ENCODE peak calls at places on chromosomes 12 and 14, in four cellular contexts. X is IMR-90, M is GM12878, N is K562. B is an unnamed sample.

GRCh38 chr14:54625158-54625557 is 58.2 kb downstream of the SAMD4A start:
- DNase-seq in X (peak; percentile 92), M (no peak), N (no peak), B (no peak)

GRCh38 chr12:32566663-32567634 is 112.2 kb upstream of the DNM1L start:
- DNase-seq in X (peak; percentile 10), M (no peak), N (no peak), B (peak; percentile 55)

GRCh38 chr14:63891148-63891964 is 38.6 kb downstream of the SYNE2 start:
- DNase-seq in X (no peak), M (no peak), N (no peak), B (peak; percentile 73)

GRCh38 chr12:59603735-59604134 is 7.9 kb downstream of the SLC16A7 start:
- DNase-seq in X (no peak), M (no peak), N (no peak), B (no peak)

GRCh38 chr12:54136844-54137580 is 51.8 kb downstream of the SMUG1 start:
- DNase-seq in X (no peak), M (no peak), N (no peak), B (no peak)

GRCh38 chr14:64303471-64303917 is 9.3 kb upstream of the ESR2 start:
- DNase-seq in X (peak; percentile 68), M (peak; percentile 28), N (peak; percentile 41), B (peak; percentile 71)

GRCh38 chr12:103530352-103530751 is 34.6 kb upstream of the C12orf42 start:
- DNase-seq in X (no peak), M (no peak), N (no peak), B (no peak)

GRCh38 chr12:55717397-55718007 is 1.7 kb downstream of the BLOC1S1 start:
- DNase-seq in X (peak; percentile 86), M (no peak), N (peak; percentile 44), B (peak; percentile 19)

GRCh38 chr12:132218915-132219314 is 74.7 kb downstream of the NOC4L start:
- DNase-seq in X (no peak), M (no peak), N (peak; percentile 71), B (peak; percentile 19)

GRCh38 chr14:67763158-67763822 is 53.1 kb downstream of the ZFYVE26 start:
- DNase-seq in X (no peak), M (no peak), N (no peak), B (no peak)

GRCh38 chr12:103547929-103548328 is 39.1 kb upstream of the STAB2 start:
- DNase-seq in X (no peak), M (no peak), N (no peak), B (no peak)

GRCh38 chr12:14532152-14532551 is 35.5 kb downstream of the PLBD1 start:
- DNase-seq in X (no peak), M (no peak), N (no peak), B (no peak)

GRCh38 chr12:12236896-12237295 is 29.9 kb downstream of the LRP6 start:
- DNase-seq in X (no peak), M (no peak), N (no peak), B (no peak)

GRCh38 chr14:76666746-76667145 is 94.5 kb upstream of the VASH1 start:
- DNase-seq in X (no peak), M (no peak), N (no peak), B (no peak)

GRCh38 chr12:118377005-118377890 is 893 bp downstream of the SUDS3 start:
- DNase-seq in X (no peak), M (no peak), N (peak; percentile 18), B (peak; percentile 29)

GRCh38 chr12:94798107-94798506 is 147.8 kb upstream of the TMCC3 start:
- DNase-seq in X (no peak), M (no peak), N (no peak), B (no peak)

GRCh38 chr14:90658541-90658967 is 157.7 kb downstream of the TTC7B start:
- DNase-seq in X (peak; percentile 85), M (no peak), N (peak; percentile 52), B (no peak)

GRCh38 chr14:90986510-90986909 is 73.9 kb downstream of the RPS6KA5 start:
- DNase-seq in X (no peak), M (no peak), N (no peak), B (no peak)

GRCh38 chr14:99212199-99212598 is 59.8 kb downstream of the BCL11B start:
- DNase-seq in X (no peak), M (no peak), N (no peak), B (no peak)

GRCh38 chr12:117809509-117809908 is 159.3 kb downstream of the KSR2 start:
- DNase-seq in X (no peak), M (no peak), N (no peak), B (no peak)

GRCh38 chr12:22271036-22271435 is 63.5 kb downstream of the ST8SIA1 start:
- DNase-seq in X (peak; percentile 87), M (no peak), N (no peak), B (peak; percentile 77)

GRCh38 chr14:81625343-81625742 is 91.7 kb upstream of the SEL1L start:
- DNase-seq in X (no peak), M (no peak), N (no peak), B (no peak)

GRCh38 chr14:38721822-38722431 is 381.1 kb downstream of the SEC23A start:
- DNase-seq in X (peak; percentile 31), M (peak; percentile 4), N (peak; percentile 12), B (peak; percentile 89)

GRCh38 chr12:113955109-113955970 is 10.8 kb downstream of the RBM19 start:
- DNase-seq in X (peak; percentile 7), M (no peak), N (no peak), B (peak; percentile 20)

GRCh38 chr12:98465950-98466349 is 49.4 kb upstream of the TMPO start:
- DNase-seq in X (no peak), M (no peak), N (no peak), B (no peak)

GRCh38 chr12:82896979-82897378 is 210.3 kb downstream of the TMTC2 start:
- DNase-seq in X (peak; percentile 41), M (no peak), N (no peak), B (peak; percentile 8)

GRCh38 chr12:96155181-96155580 is 39.0 kb upstream of the ELK3 start:
- DNase-seq in X (no peak), M (no peak), N (no peak), B (no peak)

GRCh38 chr12:65125247-65125646 is 4.1 kb upstream of the WIF1 start:
- DNase-seq in X (no peak), M (no peak), N (no peak), B (no peak)

GRCh38 chr14:31229009-31229408 is 21.4 kb upstream of the HECTD1 start:
- DNase-seq in X (no peak), M (no peak), N (no peak), B (no peak)

GRCh38 chr12:95951515-95951914 is 8.4 kb downstream of the AMDHD1 start:
- DNase-seq in X (no peak), M (no peak), N (no peak), B (no peak)

GRCh38 chr12:54082402-54082892 is 28.8 kb downstream of the HOXC4 start:
- DNase-seq in X (no peak), M (no peak), N (peak; percentile 43), B (no peak)

GRCh38 chr12:54723653-54724256 is 75.6 kb upstream of the DCD start:
- DNase-seq in X (peak; percentile 11), M (no peak), N (peak; percentile 22), B (peak; percentile 24)

GRCh38 chr12:80677994-80678393 is 29.4 kb upstream of the MYF6 start:
- DNase-seq in X (no peak), M (no peak), N (no peak), B (no peak)

DNA sequence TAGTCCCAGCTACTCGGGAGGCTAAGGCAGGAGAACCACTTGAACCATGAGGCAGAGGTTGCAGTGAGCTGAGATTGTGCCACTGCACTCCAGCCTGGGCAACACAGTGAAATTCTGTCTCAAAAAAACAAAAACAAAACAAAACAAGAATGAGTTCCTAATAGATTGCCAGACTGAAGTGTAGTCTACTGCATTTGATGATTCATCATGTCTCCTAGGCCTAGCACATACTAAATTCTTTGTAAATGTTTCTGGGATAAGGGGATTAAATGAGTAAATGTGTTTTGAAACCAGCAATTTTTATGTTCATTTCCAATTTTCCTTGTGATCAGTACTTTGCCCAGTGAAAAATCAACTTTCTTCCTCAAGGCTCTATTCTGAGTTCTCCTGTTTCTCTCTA is 3.0 kb upstream of the DYRK2 start:
- DNase-seq in X (peak; percentile 56), M (no peak), N (no peak), B (no peak)
- H3K9ac ChIP-seq in X (no peak overlapping the region), M (no peak overlapping the region), N (no peak overlapping the region), B (no peak overlapping the region)

GRCh38 chr12:91381309-91381804 is 198.7 kb upstream of the DCN start:
- DNase-seq in X (peak; percentile 86), M (peak; percentile 20), N (no peak), B (peak; percentile 95)

GRCh38 chr12:91387461-91388134 is 205.0 kb upstream of the DCN start:
- DNase-seq in X (no peak), M (no peak), N (no peak), B (no peak)

GRCh38 chr12:91382081-91382543 is 199.5 kb upstream of the DCN start:
- DNase-seq in X (peak; percentile 80), M (peak; percentile 54), N (peak; percentile 42), B (peak; percentile 91)

GRCh38 chr12:91383106-91383505 is 200.5 kb upstream of the DCN start:
- DNase-seq in X (peak; percentile 18), M (no peak), N (no peak), B (no peak)

GRCh38 chr12:91384391-91384790 is 201.8 kb upstream of the DCN start:
- DNase-seq in X (no peak), M (no peak), N (no peak), B (no peak)
- TF ChIP-seq FOS in X (no peak), M (no peak), N (no peak), B (no peak)

DNA sequence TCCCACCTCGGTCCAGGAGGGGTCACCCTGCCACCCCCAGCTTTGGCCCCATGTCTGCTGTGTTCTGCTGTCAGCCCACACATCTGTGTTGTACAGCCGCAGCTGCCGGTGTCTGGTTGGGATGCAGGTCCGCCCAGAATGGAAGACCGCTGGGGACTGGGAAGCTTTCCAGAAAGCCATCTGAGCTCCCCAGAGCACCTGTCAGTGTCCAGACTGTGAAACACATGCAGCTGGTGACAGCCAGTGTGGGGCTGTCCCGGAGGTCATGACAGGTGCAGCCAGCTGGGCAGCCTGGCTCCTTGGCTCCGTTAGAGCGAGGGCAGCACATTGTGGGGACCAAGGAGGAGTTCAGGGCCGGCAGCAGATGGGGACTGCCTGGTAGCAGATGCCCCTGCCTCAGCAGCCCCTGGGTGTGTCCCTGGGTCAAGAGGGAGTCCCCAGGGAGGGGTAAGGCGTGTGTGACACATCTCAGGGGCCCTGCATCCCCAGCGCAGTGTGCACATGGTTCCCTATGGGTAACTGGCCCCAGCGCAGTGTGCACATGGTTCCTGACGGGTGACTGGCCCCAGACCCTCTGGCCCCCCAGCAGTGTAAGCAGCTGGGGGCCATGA is 16.4 kb downstream of the CEP170B start:
- DNase-seq in X (no peak), M (no peak), N (no peak), B (no peak)
- TF ChIP-seq CTCF in X (no peak), M (no peak), N (no peak), B (no peak)

GRCh38 chr14:105014631-105015030 is 6.3 kb downstream of the CDCA4 start:
- DNase-seq in X (no peak), M (no peak), N (no peak), B (no peak)
- H3K9ac ChIP-seq in X (peak overlapping the region; percentile 16), M (peak overlapping the region; percentile 32), N (peak overlapping the region; percentile 53), B (no peak overlapping the region)

GRCh38 chr14:100417466-100417865 is 94.3 kb downstream of the SLC25A47 start:
- DNase-seq in X (peak; percentile 97), M (no peak), N (peak; percentile 73), B (peak; percentile 88)
- TF ChIP-seq FOS in X (peak; percentile 59), M (no peak), N (no peak), B (peak; percentile 57)

DNA sequence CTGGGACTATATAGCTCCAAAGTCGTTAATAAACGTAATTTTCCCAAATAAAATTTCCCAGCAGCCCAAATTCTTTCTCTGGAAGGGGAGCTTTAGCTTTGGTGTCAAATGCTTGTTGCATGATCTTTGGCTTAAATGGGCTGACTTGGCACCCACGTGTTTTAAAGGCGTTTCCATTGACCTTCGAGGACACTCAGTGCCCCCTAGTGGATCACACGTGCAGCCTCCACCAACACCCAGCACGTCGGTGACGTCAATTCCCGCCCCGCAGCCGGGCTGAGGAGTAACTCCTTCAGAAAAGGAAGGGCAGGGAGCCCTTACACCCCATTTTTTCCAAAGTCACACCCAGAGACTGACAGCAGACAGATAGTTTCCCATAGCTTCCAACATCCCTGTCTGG is 707.8 kb downstream of the AACS start:
- DNase-seq in X (no peak), M (no peak), N (peak; percentile 37), B (no peak)
- TF ChIP-seq CTCF in X (no peak), M (peak; percentile 50), N (peak; percentile 47), B (no peak)

B was measured in endothelial cell of umbilical vein.